ENCODE peak calls at places on chromosomes 6 and 20, in six cellular contexts. Y, Q, V, R, K and U are unnamed samples.

GRCh38 chr6:22250486-22250885 is 46.4 kb downstream of the PRL start:
- DNase-seq in Y (no peak), Q (no peak), R (no peak), V (no peak), K (no peak), U (peak)

GRCh38 chr6:30171677-30172471 is 8.5 kb downstream of the TRIM15 start:
- DNase-seq in Y (peak), V (no peak), Q (no peak), R (no peak), K (no peak), U (peak)

GRCh38 chr6:16228709-16229665 is 9.4 kb upstream of the GMPR start:
- DNase-seq in Y (peak), V (no peak), K (no peak), Q (no peak), R (no peak), U (no peak)

GRCh38 chr6:116229287-116229913 is 24.5 kb downstream of the TSPYL4 start:
- DNase-seq in Y (peak), K (peak), R (no peak), Q (peak), V (peak), U (peak)

GRCh38 chr20:50885068-50885467 is 46.2 kb downstream of the ADNP start:
- DNase-seq in V (no peak), K (no peak), Q (no peak), Y (no peak), R (no peak), U (no peak)

GRCh38 chr20:33306228-33306627 is 23.2 kb downstream of the BPIFB1 start:
- DNase-seq in R (no peak), V (no peak), K (no peak), Y (no peak), Q (no peak), U (no peak)

GRCh38 chr6:21598662-21599061 is 5.1 kb downstream of the SOX4 start:
- DNase-seq in Q (peak), K (no peak), R (no peak), V (peak), Y (peak), U (peak)

GRCh38 chr6:7165002-7165735 is 57.4 kb downstream of the RREB1 start:
- DNase-seq in K (no peak), R (peak), Q (peak), V (no peak), Y (peak), U (peak)

GRCh38 chr6:51753635-51754034 is 333.8 kb downstream of the PKHD1 start:
- DNase-seq in Y (no peak), K (no peak), V (no peak), Q (no peak), R (peak), U (no peak)

GRCh38 chr20:23157741-23158140 is 71.6 kb upstream of the CD93 start:
- DNase-seq in Q (no peak), Y (no peak), R (no peak), K (peak), V (no peak), U (no peak)

GRCh38 chr6:97850458-97851218 is 567.6 kb upstream of the MMS22L start:
- DNase-seq in R (no peak), Y (peak), Q (peak), V (no peak), K (no peak), U (peak)

GRCh38 chr20:57835462-57836455 is 125.9 kb upstream of the PMEPA1 start:
- DNase-seq in Y (no peak), K (no peak), V (no peak), Q (no peak), R (no peak), U (no peak)

GRCh38 chr6:6885521-6886088 is 222.2 kb upstream of the RREB1 start:
- DNase-seq in Y (no peak), K (peak), V (no peak), Q (no peak), R (no peak), U (no peak)

GRCh38 chr6:44301782-44302564 is 11.2 kb downstream of the AARS2 start:
- DNase-seq in Q (no peak), V (no peak), R (no peak), K (no peak), Y (no peak), U (no peak)

GRCh38 chr6:106110167-106110826 is 24.2 kb downstream of the PRDM1 start:
- DNase-seq in Q (no peak), V (no peak), R (no peak), K (no peak), Y (no peak), U (no peak)

GRCh38 chr6:33143113-33143760 is 49.0 kb downstream of the COL11A2 start:
- DNase-seq in R (no peak), Q (no peak), Y (no peak), K (no peak), V (no peak), U (no peak)

GRCh38 chr6:100433726-100434435 is 30.8 kb downstream of the SIM1 start:
- DNase-seq in Q (no peak), K (no peak), R (no peak), Y (no peak), V (no peak), U (no peak)

GRCh38 chr6:127376685-127377084 is 33.3 kb upstream of the ECHDC1 start:
- DNase-seq in R (no peak), V (no peak), Q (no peak), Y (peak), K (no peak), U (peak)

GRCh38 chr6:22251331-22251730 is 45.5 kb downstream of the PRL start:
- DNase-seq in K (no peak), V (peak), R (no peak), Q (peak), Y (peak), U (peak)

GRCh38 chr20:24134930-24135329 is 146.4 kb upstream of the GGTLC1 start:
- DNase-seq in R (no peak), K (no peak), Q (no peak), V (no peak), Y (no peak), U (no peak)

GRCh38 chr6:139250296-139251274 is 41.2 kb downstream of the TXLNB start:
- DNase-seq in V (peak), Q (peak), K (no peak), Y (peak), R (peak), U (peak)

GRCh38 chr6:166420351-166420750 is 37.6 kb upstream of the MPC1 start:
- DNase-seq in K (no peak), R (peak), Y (peak), V (peak), Q (peak), U (peak)

GRCh38 chr6:98547151-98547550 is 287.2 kb upstream of the POU3F2 start:
- DNase-seq in K (no peak), R (no peak), V (no peak), Y (no peak), Q (no peak), U (no peak)

DNA sequence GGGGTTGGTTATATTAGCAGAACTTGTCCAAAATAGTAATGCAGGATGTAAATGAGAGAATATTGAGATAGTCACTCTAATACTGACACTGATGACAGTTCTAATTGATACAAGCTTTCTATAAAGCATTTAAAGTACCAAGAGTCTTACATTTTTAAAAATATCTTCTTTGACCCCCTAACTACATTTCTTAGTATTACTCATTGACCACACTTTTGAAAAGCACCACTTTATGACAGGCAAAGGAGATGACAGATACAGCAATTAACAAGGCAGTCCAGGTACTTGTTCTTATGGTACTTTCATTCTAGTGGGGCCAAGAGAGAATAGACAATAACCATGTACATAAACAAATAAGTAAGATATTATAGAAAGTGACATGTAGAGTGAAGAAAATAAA is 139.4 kb upstream of the EYA4 start:
- DNase-seq in Q (no peak), R (no peak), K (no peak), Y (no peak), V (no peak), U (peak)
- TF ChIP-seq CTCF in Q (no peak), R (no peak), K (no peak), Y (no peak), V (no peak), U (no peak)

DNA sequence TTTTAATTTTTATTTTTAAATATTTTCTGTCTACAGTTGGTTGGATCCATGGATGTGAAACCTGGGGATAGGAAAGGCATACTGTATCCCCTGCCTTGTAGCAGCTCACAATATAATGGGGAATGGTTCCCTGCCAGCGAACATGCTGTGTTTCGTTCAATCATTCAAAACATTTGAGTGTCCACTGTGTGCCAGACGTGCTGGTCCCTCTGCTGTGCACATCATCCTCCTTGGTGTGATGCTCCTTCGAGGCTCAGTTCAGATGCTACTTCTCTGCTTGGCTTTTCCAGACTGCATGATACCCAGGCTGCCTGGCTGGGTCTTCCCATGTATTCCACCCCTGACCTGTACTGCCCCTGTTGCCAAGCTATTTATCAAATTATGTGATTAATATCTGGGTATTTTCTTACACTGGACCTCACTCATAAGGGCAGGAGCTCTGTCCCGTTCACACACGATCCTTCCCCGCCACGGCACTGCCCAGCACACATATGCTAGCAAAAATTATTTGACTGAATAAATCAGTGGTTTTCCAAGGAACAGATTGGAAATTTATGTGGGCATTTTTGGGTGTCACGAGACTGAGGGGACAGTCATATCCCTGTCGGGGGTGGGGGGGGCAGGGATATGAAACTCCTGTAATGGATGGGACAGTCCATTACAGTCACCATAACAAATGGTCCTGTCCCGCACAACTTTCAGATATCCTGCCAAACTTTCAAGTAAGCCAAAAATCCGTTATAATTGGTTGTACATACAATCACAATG is 4.9 kb downstream of the SDCBP2 start:
- DNase-seq in V (no peak), Y (no peak), R (no peak), Q (no peak), K (peak), U (no peak)
- H3K4me3 ChIP-seq in V (no peak), Y (no peak), R (no peak), Q (no peak), K (no peak), U (no peak)

GRCh38 chr6:5512422-5512821 is 251.1 kb downstream of the FARS2 start:
- DNase-seq in R (no peak), Y (no peak), K (no peak), Q (no peak), V (no peak), U (no peak)

GRCh38 chr6:5510734-5511133 is 249.4 kb downstream of the FARS2 start:
- DNase-seq in K (no peak), Q (no peak), V (no peak), R (no peak), Y (no peak), U (no peak)

GRCh38 chr6:5513393-5513792 is 252.1 kb downstream of the FARS2 start:
- DNase-seq in K (no peak), Q (no peak), R (no peak), Y (no peak), V (no peak), U (no peak)

GRCh38 chr6:5510331-5510730 is 249.0 kb downstream of the FARS2 start:
- DNase-seq in Q (no peak), Y (no peak), K (no peak), V (no peak), R (no peak), U (no peak)

DNA sequence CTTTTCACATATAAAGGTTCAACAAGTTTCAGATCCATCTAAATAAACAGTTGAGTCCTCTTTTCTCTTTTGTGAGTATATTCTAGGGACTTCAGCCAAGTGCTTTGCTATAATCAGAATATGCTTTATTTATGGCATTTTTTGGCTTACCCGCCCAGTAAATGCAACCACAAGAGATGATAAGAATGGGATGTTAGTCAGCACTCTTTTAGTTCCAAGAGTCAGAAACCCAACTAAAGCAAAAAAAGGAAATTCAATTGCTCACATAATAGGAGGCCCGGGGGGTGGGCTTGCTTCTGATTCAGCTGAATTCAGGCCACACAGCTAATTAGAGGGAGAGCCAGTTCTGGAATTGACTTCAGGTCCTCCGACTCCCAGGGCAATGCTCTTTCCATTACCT is 250.6 kb downstream of the FARS2 start:
- DNase-seq in Y (peak), R (no peak), Q (peak), V (peak), K (no peak), U (peak)
- TF ChIP-seq CTCF in Y (no peak), R (no peak), Q (no peak), V (no peak), K (no peak), U (no peak)

DNA sequence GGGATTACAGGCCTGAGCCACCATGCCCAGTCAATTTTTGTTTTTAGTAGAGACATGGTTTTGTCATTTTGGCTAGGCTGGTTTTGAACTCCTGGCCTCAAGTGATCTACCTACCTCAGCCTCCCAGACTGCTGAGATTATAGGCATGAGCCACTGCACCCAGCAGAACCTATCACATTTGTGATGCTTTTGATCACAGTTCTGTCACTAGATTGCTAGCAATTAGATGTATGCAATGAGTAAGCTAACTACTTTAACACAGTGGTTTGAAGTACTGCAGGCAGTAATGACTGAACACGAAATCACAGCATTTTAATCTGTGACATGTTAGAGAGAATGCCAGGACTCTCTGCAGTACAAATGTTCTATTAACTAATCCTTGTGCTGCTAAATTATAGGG is 19.6 kb upstream of the SAMHD1 start:
- DNase-seq in Y (no peak), K (no peak), Q (no peak), V (no peak), R (no peak), U (no peak)
- H3K4me3 ChIP-seq in Y (no peak), K (no peak), Q (no peak), V (no peak), R (no peak), U (no peak)